ENCODE peak calls at places on chromosomes 16 and 17, in nine cellular contexts. One of them, this sample, is unnamed.

GRCh38 chr17:58822148-58823050 is 66.7 kb downstream of the PPM1E start:
- DNase-seq in stomach: no peak
- DNase-seq in AG04449: no peak
- DNase-seq in WTC11: no peak
- DNase-seq in HCT116: no peak
- DNase-seq in Peyer's patch: no peak
- DNase-seq in NB4: peak
- DNase-seq in AG10803: no peak
- DNase-seq in BE2C: peak
- DNase-seq in this sample: no peak

GRCh38 chr17:27547301-27547683 is 83.7 kb upstream of the LGALS9 start:
- DNase-seq in stomach: no peak
- DNase-seq in AG04449: no peak
- DNase-seq in WTC11: no peak
- DNase-seq in HCT116: no peak
- DNase-seq in Peyer's patch: no peak
- DNase-seq in NB4: no peak
- DNase-seq in AG10803: no peak
- DNase-seq in BE2C: no peak
- DNase-seq in this sample: no peak

GRCh38 chr17:27339836-27340550 is 46.1 kb downstream of the WSB1 start:
- DNase-seq in stomach: no peak
- DNase-seq in AG04449: no peak
- DNase-seq in WTC11: no peak
- DNase-seq in HCT116: peak
- DNase-seq in Peyer's patch: no peak
- DNase-seq in NB4: peak
- DNase-seq in AG10803: no peak
- DNase-seq in BE2C: no peak
- DNase-seq in this sample: no peak

GRCh38 chr16:35559911-35560636 is 2100.7 kb downstream of the TP53TG3F start:
- DNase-seq in stomach: no peak
- DNase-seq in AG04449: no peak
- DNase-seq in WTC11: no peak
- DNase-seq in HCT116: no peak
- DNase-seq in Peyer's patch: no peak
- DNase-seq in NB4: peak
- DNase-seq in AG10803: no peak
- DNase-seq in BE2C: no peak
- DNase-seq in this sample: no peak

GRCh38 chr17:81000631-81001357 is 9.2 kb downstream of the CHMP6 start:
- DNase-seq in stomach: peak
- DNase-seq in AG04449: no peak
- DNase-seq in WTC11: no peak
- DNase-seq in HCT116: no peak
- DNase-seq in Peyer's patch: no peak
- DNase-seq in NB4: no peak
- DNase-seq in AG10803: no peak
- DNase-seq in BE2C: no peak
- DNase-seq in this sample: no peak

GRCh38 chr17:7435676-7436555 is 681 bp downstream of the TMEM102 start:
- DNase-seq in stomach: peak
- DNase-seq in AG04449: no peak
- DNase-seq in WTC11: peak
- DNase-seq in HCT116: peak
- DNase-seq in Peyer's patch: peak
- DNase-seq in NB4: peak
- DNase-seq in AG10803: no peak
- DNase-seq in BE2C: no peak
- DNase-seq in this sample: no peak

GRCh38 chr17:39143552-39144093 is 7.8 kb downstream of the PLXDC1 start:
- DNase-seq in stomach: no peak
- DNase-seq in AG04449: no peak
- DNase-seq in WTC11: no peak
- DNase-seq in HCT116: no peak
- DNase-seq in Peyer's patch: no peak
- DNase-seq in NB4: no peak
- DNase-seq in AG10803: peak
- DNase-seq in BE2C: no peak
- DNase-seq in this sample: no peak

GRCh38 chr17:19263621-19264010 is 26.4 kb downstream of the EPN2 start:
- DNase-seq in stomach: no peak
- DNase-seq in AG04449: no peak
- DNase-seq in WTC11: no peak
- DNase-seq in HCT116: no peak
- DNase-seq in Peyer's patch: no peak
- DNase-seq in NB4: no peak
- DNase-seq in AG10803: peak
- DNase-seq in BE2C: no peak
- DNase-seq in this sample: no peak

GRCh38 chr16:73464834-73465233 is 416.9 kb upstream of the ZFHX3 start:
- DNase-seq in stomach: no peak
- DNase-seq in AG04449: no peak
- DNase-seq in WTC11: no peak
- DNase-seq in HCT116: no peak
- DNase-seq in Peyer's patch: no peak
- DNase-seq in NB4: no peak
- DNase-seq in AG10803: no peak
- DNase-seq in BE2C: no peak
- DNase-seq in this sample: no peak

GRCh38 chr17:61040666-61041065 is 359.0 kb upstream of the TBX2 start:
- DNase-seq in stomach: no peak
- DNase-seq in AG04449: no peak
- DNase-seq in WTC11: no peak
- DNase-seq in HCT116: no peak
- DNase-seq in Peyer's patch: no peak
- DNase-seq in NB4: no peak
- DNase-seq in AG10803: no peak
- DNase-seq in BE2C: no peak
- DNase-seq in this sample: no peak

GRCh38 chr17:77884967-77885641 is 73.4 kb upstream of the TNRC6C start:
- DNase-seq in stomach: no peak
- DNase-seq in AG04449: no peak
- DNase-seq in WTC11: no peak
- DNase-seq in HCT116: no peak
- DNase-seq in Peyer's patch: no peak
- DNase-seq in NB4: no peak
- DNase-seq in AG10803: no peak
- DNase-seq in BE2C: peak
- DNase-seq in this sample: no peak

GRCh38 chr17:82301916-82302497 is 15.4 kb downstream of the CD7 start:
- DNase-seq in stomach: no peak
- DNase-seq in AG04449: no peak
- DNase-seq in WTC11: no peak
- DNase-seq in HCT116: no peak
- DNase-seq in Peyer's patch: no peak
- DNase-seq in NB4: peak
- DNase-seq in AG10803: no peak
- DNase-seq in BE2C: no peak
- DNase-seq in this sample: no peak

GRCh38 chr17:4394208-4395110 is 28.0 kb upstream of the UBE2G1 start:
- DNase-seq in stomach: no peak
- DNase-seq in AG04449: no peak
- DNase-seq in WTC11: no peak
- DNase-seq in HCT116: no peak
- DNase-seq in Peyer's patch: no peak
- DNase-seq in NB4: no peak
- DNase-seq in AG10803: no peak
- DNase-seq in BE2C: no peak
- DNase-seq in this sample: no peak

GRCh38 chr16:53921042-53921441 is 217.1 kb downstream of the FTO start:
- DNase-seq in stomach: no peak
- DNase-seq in AG04449: no peak
- DNase-seq in WTC11: no peak
- DNase-seq in HCT116: no peak
- DNase-seq in Peyer's patch: no peak
- DNase-seq in NB4: no peak
- DNase-seq in AG10803: no peak
- DNase-seq in BE2C: no peak
- DNase-seq in this sample: no peak

GRCh38 chr17:77212081-77212832 is 71.5 kb downstream of the SEC14L1 start:
- DNase-seq in stomach: no peak
- DNase-seq in AG04449: no peak
- DNase-seq in WTC11: no peak
- DNase-seq in HCT116: no peak
- DNase-seq in Peyer's patch: no peak
- DNase-seq in NB4: peak
- DNase-seq in AG10803: no peak
- DNase-seq in BE2C: no peak
- DNase-seq in this sample: no peak

GRCh38 chr17:69300222-69300621 is 26.7 kb downstream of the ABCA5 start:
- DNase-seq in stomach: no peak
- DNase-seq in AG04449: no peak
- DNase-seq in WTC11: no peak
- DNase-seq in HCT116: no peak
- DNase-seq in Peyer's patch: no peak
- DNase-seq in NB4: peak
- DNase-seq in AG10803: no peak
- DNase-seq in BE2C: no peak
- DNase-seq in this sample: no peak

DNA sequence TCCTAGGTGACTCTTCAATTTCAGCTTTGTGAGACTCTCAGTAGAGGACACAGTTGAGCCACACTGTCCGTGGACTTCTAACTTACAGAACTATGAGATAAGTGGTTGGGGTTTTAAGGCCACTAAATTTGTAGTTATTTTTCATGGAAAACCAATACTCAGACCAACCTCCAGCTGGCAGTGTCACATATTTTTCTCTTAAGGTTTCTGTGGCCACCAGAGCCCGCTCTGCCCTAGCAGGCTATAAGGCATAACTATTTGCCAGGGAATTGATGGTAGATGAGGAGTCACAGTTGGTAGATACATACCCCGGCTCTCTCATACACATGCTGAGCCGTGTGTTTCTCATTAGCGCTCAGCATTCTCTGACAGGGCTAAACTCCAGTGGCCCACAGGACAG is 336.8 kb upstream of the MON1B start:
- DNase-seq in stomach: no peak
- DNase-seq in AG04449: no peak
- DNase-seq in WTC11: no peak
- DNase-seq in HCT116: no peak
- DNase-seq in Peyer's patch: no peak
- DNase-seq in NB4: no peak
- DNase-seq in AG10803: no peak
- DNase-seq in BE2C: peak
- DNase-seq in this sample: no peak
- TF ChIP-seq CTCF in stomach: no peak
- TF ChIP-seq CTCF in AG04449: no peak
- TF ChIP-seq CTCF in WTC11: no peak
- TF ChIP-seq CTCF in HCT116: no peak
- TF ChIP-seq CTCF in Peyer's patch: no peak
- TF ChIP-seq CTCF in NB4: no peak
- TF ChIP-seq CTCF in AG10803: peak
- TF ChIP-seq CTCF in BE2C: peak
- TF ChIP-seq CTCF in this sample: peak

GRCh38 chr17:54537656-54538055 is 363.0 kb upstream of the TOM1L1 start:
- DNase-seq in stomach: no peak
- DNase-seq in AG04449: no peak
- DNase-seq in WTC11: no peak
- DNase-seq in HCT116: no peak
- DNase-seq in Peyer's patch: no peak
- DNase-seq in NB4: no peak
- DNase-seq in AG10803: no peak
- DNase-seq in BE2C: no peak
- DNase-seq in this sample: no peak

GRCh38 chr17:54530398-54530797 is 370.3 kb upstream of the TOM1L1 start:
- DNase-seq in stomach: no peak
- DNase-seq in AG04449: no peak
- DNase-seq in WTC11: no peak
- DNase-seq in HCT116: no peak
- DNase-seq in Peyer's patch: no peak
- DNase-seq in NB4: no peak
- DNase-seq in AG10803: no peak
- DNase-seq in BE2C: no peak
- DNase-seq in this sample: no peak

GRCh38 chr17:54536306-54536705 is 364.3 kb upstream of the TOM1L1 start:
- DNase-seq in stomach: no peak
- DNase-seq in AG04449: no peak
- DNase-seq in WTC11: no peak
- DNase-seq in HCT116: no peak
- DNase-seq in Peyer's patch: no peak
- DNase-seq in NB4: no peak
- DNase-seq in AG10803: no peak
- DNase-seq in BE2C: no peak
- DNase-seq in this sample: no peak
- TF ChIP-seq CTCF in stomach: no peak
- TF ChIP-seq CTCF in AG04449: no peak
- TF ChIP-seq CTCF in WTC11: no peak
- TF ChIP-seq CTCF in HCT116: no peak
- TF ChIP-seq CTCF in Peyer's patch: no peak
- TF ChIP-seq CTCF in NB4: no peak
- TF ChIP-seq CTCF in AG10803: no peak
- TF ChIP-seq CTCF in BE2C: no peak
- TF ChIP-seq CTCF in this sample: no peak

GRCh38 chr17:45722161-45722560 is 62.0 kb upstream of the CRHR1 start:
- DNase-seq in stomach: no peak
- DNase-seq in AG04449: no peak
- DNase-seq in WTC11: peak
- DNase-seq in HCT116: peak
- DNase-seq in Peyer's patch: no peak
- DNase-seq in NB4: peak
- DNase-seq in AG10803: no peak
- DNase-seq in BE2C: peak
- DNase-seq in this sample: no peak
- TF ChIP-seq CTCF in stomach: no peak
- TF ChIP-seq CTCF in AG04449: peak
- TF ChIP-seq CTCF in WTC11: no peak
- TF ChIP-seq CTCF in HCT116: peak
- TF ChIP-seq CTCF in Peyer's patch: no peak
- TF ChIP-seq CTCF in NB4: peak
- TF ChIP-seq CTCF in AG10803: peak
- TF ChIP-seq CTCF in BE2C: peak
- TF ChIP-seq CTCF in this sample: no peak

DNA sequence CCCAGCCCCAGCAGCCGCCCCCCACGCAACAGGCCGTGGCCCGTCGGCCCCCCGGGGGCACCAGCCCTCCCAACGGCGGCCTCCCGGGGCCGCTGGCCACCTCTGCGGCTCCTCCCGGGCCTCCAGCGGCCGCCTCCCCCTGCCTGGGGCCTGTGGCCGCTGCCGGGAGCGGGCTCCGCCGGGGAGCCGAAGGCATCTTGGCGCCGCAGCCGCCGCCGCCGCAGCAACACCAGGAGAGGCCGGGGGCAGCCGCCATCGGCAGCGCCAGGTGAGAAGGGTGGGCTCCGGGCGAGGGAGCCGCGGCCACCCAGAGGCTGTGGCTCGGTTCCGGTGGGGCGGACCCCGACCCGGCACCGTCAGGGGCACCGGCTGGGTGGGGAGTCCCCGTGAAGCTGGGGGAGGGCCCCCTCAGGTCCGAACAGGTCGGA is 506 bp downstream of the ATXN2L start:
- DNase-seq in stomach: no peak
- DNase-seq in AG04449: no peak
- DNase-seq in WTC11: peak
- DNase-seq in HCT116: no peak
- DNase-seq in Peyer's patch: no peak
- DNase-seq in NB4: no peak
- DNase-seq in AG10803: no peak
- DNase-seq in BE2C: peak
- DNase-seq in this sample: no peak
- TF ChIP-seq CTCF in stomach: no peak
- TF ChIP-seq CTCF in AG04449: no peak
- TF ChIP-seq CTCF in WTC11: no peak
- TF ChIP-seq CTCF in HCT116: no peak
- TF ChIP-seq CTCF in Peyer's patch: no peak
- TF ChIP-seq CTCF in NB4: no peak
- TF ChIP-seq CTCF in AG10803: no peak
- TF ChIP-seq CTCF in BE2C: no peak
- TF ChIP-seq CTCF in this sample: no peak

This sample was measured in AG09319.